ENCODE peak calls at places on chromosomes 13 and 19, in six cellular contexts. One of them, this sample, is unnamed.

GRCh38 chr13:31920301-31920818 is 111.2 kb upstream of the FRY start:
- DNase-seq in activated naive CD4-positive, alpha-beta T cell treated with anti-CD3 and anti-CD28 coated beads for 36 hours: no peak
- DNase-seq in cardiac fibroblast: peak; percentile 17
- DNase-seq in non-pigmented ciliary epithelial cell: no peak
- DNase-seq in ELR: no peak
- DNase-seq in lower lobe of right lung: no peak
- DNase-seq in this sample: no peak

GRCh38 chr19:53008061-53008778 is 5.5 kb upstream of the ERVV-1 start:
- DNase-seq in activated naive CD4-positive, alpha-beta T cell treated with anti-CD3 and anti-CD28 coated beads for 36 hours: no peak
- DNase-seq in cardiac fibroblast: no peak
- DNase-seq in non-pigmented ciliary epithelial cell: no peak
- DNase-seq in ELR: no peak
- DNase-seq in lower lobe of right lung: no peak
- DNase-seq in this sample: no peak

GRCh38 chr13:30364133-30364532 is 56.8 kb upstream of the KATNAL1 start:
- DNase-seq in activated naive CD4-positive, alpha-beta T cell treated with anti-CD3 and anti-CD28 coated beads for 36 hours: no peak
- DNase-seq in cardiac fibroblast: no peak
- DNase-seq in non-pigmented ciliary epithelial cell: no peak
- DNase-seq in ELR: peak; percentile 46
- DNase-seq in lower lobe of right lung: no peak
- DNase-seq in this sample: no peak

GRCh38 chr19:35592226-35592625 is 6.3 kb downstream of the PMIS2 start:
- DNase-seq in activated naive CD4-positive, alpha-beta T cell treated with anti-CD3 and anti-CD28 coated beads for 36 hours: peak; percentile 35
- DNase-seq in cardiac fibroblast: peak; percentile 63
- DNase-seq in non-pigmented ciliary epithelial cell: no peak
- DNase-seq in ELR: peak; percentile 41
- DNase-seq in lower lobe of right lung: no peak
- DNase-seq in this sample: no peak

GRCh38 chr13:55606045-55606665 is 1534.6 kb upstream of the PRR20A start:
- DNase-seq in activated naive CD4-positive, alpha-beta T cell treated with anti-CD3 and anti-CD28 coated beads for 36 hours: no peak
- DNase-seq in cardiac fibroblast: no peak
- DNase-seq in non-pigmented ciliary epithelial cell: no peak
- DNase-seq in ELR: no peak
- DNase-seq in lower lobe of right lung: no peak
- DNase-seq in this sample: no peak

GRCh38 chr13:66693656-66694055 is 536.5 kb downstream of the PCDH9 start:
- DNase-seq in activated naive CD4-positive, alpha-beta T cell treated with anti-CD3 and anti-CD28 coated beads for 36 hours: no peak
- DNase-seq in cardiac fibroblast: no peak
- DNase-seq in non-pigmented ciliary epithelial cell: no peak
- DNase-seq in ELR: no peak
- DNase-seq in lower lobe of right lung: no peak
- DNase-seq in this sample: no peak

GRCh38 chr19:49555600-49556411 is 24.6 kb downstream of the NOSIP start:
- DNase-seq in activated naive CD4-positive, alpha-beta T cell treated with anti-CD3 and anti-CD28 coated beads for 36 hours: peak; percentile 94
- DNase-seq in cardiac fibroblast: peak; percentile 43
- DNase-seq in non-pigmented ciliary epithelial cell: no peak
- DNase-seq in ELR: peak; percentile 53
- DNase-seq in lower lobe of right lung: peak; percentile 85
- DNase-seq in this sample: peak; percentile 9

GRCh38 chr19:16293133-16294085 is 31.2 kb upstream of the KLF2 start:
- DNase-seq in activated naive CD4-positive, alpha-beta T cell treated with anti-CD3 and anti-CD28 coated beads for 36 hours: no peak
- DNase-seq in cardiac fibroblast: peak; percentile 99
- DNase-seq in non-pigmented ciliary epithelial cell: peak; percentile 78
- DNase-seq in ELR: peak; percentile 72
- DNase-seq in lower lobe of right lung: no peak
- DNase-seq in this sample: peak; percentile 79

GRCh38 chr13:64075543-64076271 is 2660.1 kb upstream of the PCDH20 start:
- DNase-seq in activated naive CD4-positive, alpha-beta T cell treated with anti-CD3 and anti-CD28 coated beads for 36 hours: no peak
- DNase-seq in cardiac fibroblast: no peak
- DNase-seq in non-pigmented ciliary epithelial cell: no peak
- DNase-seq in ELR: no peak
- DNase-seq in lower lobe of right lung: no peak
- DNase-seq in this sample: no peak

GRCh38 chr13:113663934-113664333 is 3.1 kb upstream of the GRK1 start:
- DNase-seq in activated naive CD4-positive, alpha-beta T cell treated with anti-CD3 and anti-CD28 coated beads for 36 hours: peak; percentile 0
- DNase-seq in cardiac fibroblast: no peak
- DNase-seq in non-pigmented ciliary epithelial cell: no peak
- DNase-seq in ELR: no peak
- DNase-seq in lower lobe of right lung: peak; percentile 40
- DNase-seq in this sample: no peak

GRCh38 chr13:22256111-22256639 is 585.3 kb downstream of the FGF9 start:
- DNase-seq in activated naive CD4-positive, alpha-beta T cell treated with anti-CD3 and anti-CD28 coated beads for 36 hours: no peak
- DNase-seq in cardiac fibroblast: no peak
- DNase-seq in non-pigmented ciliary epithelial cell: no peak
- DNase-seq in ELR: no peak
- DNase-seq in lower lobe of right lung: no peak
- DNase-seq in this sample: no peak

GRCh38 chr19:3175761-3176714 is 2.5 kb upstream of the S1PR4 start:
- DNase-seq in activated naive CD4-positive, alpha-beta T cell treated with anti-CD3 and anti-CD28 coated beads for 36 hours: no peak
- DNase-seq in cardiac fibroblast: peak; percentile 67
- DNase-seq in non-pigmented ciliary epithelial cell: no peak
- DNase-seq in ELR: peak; percentile 94
- DNase-seq in lower lobe of right lung: peak; percentile 93
- DNase-seq in this sample: no peak

GRCh38 chr19:35963514-35963913 is 27.3 kb downstream of the LRFN3 start:
- DNase-seq in activated naive CD4-positive, alpha-beta T cell treated with anti-CD3 and anti-CD28 coated beads for 36 hours: peak; percentile 71
- DNase-seq in cardiac fibroblast: peak; percentile 64
- DNase-seq in non-pigmented ciliary epithelial cell: peak; percentile 14
- DNase-seq in ELR: peak; percentile 22
- DNase-seq in lower lobe of right lung: no peak
- DNase-seq in this sample: peak; percentile 42